ENCODE peak calls at places on chromosomes 16 and 17, in ten cellular contexts. K is NCI-H1092 treated with DMSO at 0.1 percent for 48 hours, O is iris pigment epithelial cell, S is GM23338, L is lower lobe of right lung, F is HT1080, W is smooth muscle cell of the brain vasculature, E is fibroblast of lung, C is neuronal stem cell, J is natural killer cell. A is an unnamed sample.

GRCh38 chr16:1920727-1921155 is 2.5 kb upstream of the HS3ST6 start:
- DNase-seq in W (no peak), C (peak), O (peak), L (no peak), S (peak), J (no peak), F (peak), K (no peak), E (no peak), A (peak)

GRCh38 chr16:89599451-89599858 is 14.0 kb upstream of the DPEP1 start:
- DNase-seq in E (no peak), W (no peak), F (peak), C (no peak), O (no peak), L (no peak), K (no peak), J (no peak), S (peak), A (peak)

GRCh38 chr16:89330177-89330856 is 112.8 kb downstream of the ZNF778 start:
- DNase-seq in F (peak), O (peak), S (peak), W (no peak), E (peak), J (no peak), L (peak), K (no peak), C (no peak), A (peak)

GRCh38 chr17:11535231-11535630 is 63.0 kb upstream of the DNAH9 start:
- DNase-seq in J (no peak), F (no peak), K (no peak), E (no peak), W (no peak), L (no peak), O (no peak), S (no peak), C (no peak), A (no peak)

GRCh38 chr16:50011707-50012106 is 13.3 kb upstream of the CNEP1R1 start:
- DNase-seq in S (no peak), K (no peak), C (no peak), F (no peak), E (no peak), W (no peak), J (no peak), L (no peak), O (peak), A (no peak)

GRCh38 chr17:51947160-51947559 is 211.4 kb downstream of the CA10 start:
- DNase-seq in K (peak), C (no peak), J (no peak), O (no peak), W (no peak), L (no peak), F (no peak), S (no peak), E (no peak), A (no peak)

GRCh38 chr16:31088459-31089183 is at the start of gene PRSS53:
- DNase-seq in W (no peak), K (peak), C (no peak), O (no peak), J (no peak), F (no peak), L (no peak), S (no peak), E (no peak), A (no peak)

GRCh38 chr16:83738926-83739503 is 68.8 kb upstream of the HSBP1 start:
- DNase-seq in L (no peak), W (no peak), K (no peak), C (no peak), O (peak), S (no peak), F (no peak), E (peak), J (no peak), A (no peak)

GRCh38 chr16:6549415-6549814 is 783.2 kb upstream of the RBFOX1 start:
- DNase-seq in S (no peak), L (no peak), E (no peak), J (no peak), K (no peak), C (no peak), F (no peak), W (no peak), O (no peak), A (no peak)

GRCh38 chr16:12386076-12386641 is 409.6 kb downstream of the SNX29 start:
- DNase-seq in S (peak), L (no peak), W (no peak), J (no peak), E (no peak), O (no peak), K (no peak), F (no peak), C (no peak), A (no peak)

GRCh38 chr16:30523768-30524574 is 2.4 kb downstream of the ZNF768 start:
- DNase-seq in K (no peak), S (no peak), J (no peak), F (no peak), W (no peak), L (no peak), E (no peak), O (peak), C (no peak), A (no peak)

GRCh38 chr16:1773703-1774455 is 945 bp upstream of the MRPS34 start:
- DNase-seq in L (no peak), F (no peak), C (no peak), E (peak), K (no peak), O (peak), J (no peak), W (no peak), S (no peak), A (no peak)

GRCh38 chr16:19696961-19697360 is 21.1 kb downstream of the KNOP1 start:
- DNase-seq in J (no peak), S (no peak), C (no peak), O (no peak), F (no peak), E (no peak), K (peak), L (no peak), W (no peak), A (no peak)

GRCh38 chr17:48627625-48628510 is 1.7 kb upstream of the HOXB9 start:
- DNase-seq in C (no peak), O (no peak), S (no peak), F (no peak), L (no peak), W (no peak), J (no peak), E (no peak), K (no peak), A (peak)

GRCh38 chr17:50953831-50954601 is 87.9 kb upstream of the TOB1 start:
- DNase-seq in L (peak), J (peak), F (no peak), C (no peak), O (peak), S (peak), E (peak), W (peak), K (no peak), A (peak)

GRCh38 chr16:20904507-20905079 is 4.0 kb downstream of the LYRM1 start:
- DNase-seq in F (peak), K (no peak), C (no peak), J (no peak), S (no peak), W (no peak), O (peak), E (peak), L (no peak), A (no peak)

GRCh38 chr17:73342057-73342522 is 30.3 kb upstream of the CDC42EP4 start:
- DNase-seq in L (peak), W (no peak), K (peak), C (peak), F (peak), O (peak), J (no peak), S (peak), E (peak), A (peak)

GRCh38 chr16:1817276-1817589 is 9.4 kb downstream of the HAGH start:
- DNase-seq in J (no peak), S (no peak), O (no peak), K (no peak), L (no peak), F (no peak), C (no peak), W (no peak), E (no peak), A (no peak)

GRCh38 chr17:51372345-51373004 is 112.1 kb downstream of the UTP18 start:
- DNase-seq in J (no peak), S (peak), F (peak), K (no peak), C (no peak), O (peak), E (peak), L (no peak), W (no peak), A (peak)

GRCh38 chr17:17226451-17227265 is 10.3 kb downstream of the FLCN start:
- DNase-seq in C (no peak), E (no peak), J (no peak), O (no peak), S (no peak), F (no peak), K (no peak), W (no peak), L (no peak), A (no peak)

GRCh38 chr17:38749222-38750043 is 1.3 kb upstream of the PCGF2 start:
- DNase-seq in C (peak), K (peak), F (peak), S (peak), L (peak), W (no peak), E (peak), J (no peak), O (peak), A (peak)

GRCh38 chr16:10579575-10579964 is 828 bp downstream of the EMP2 start:
- DNase-seq in C (peak), O (no peak), S (no peak), F (no peak), L (no peak), W (no peak), J (no peak), E (no peak), K (no peak), A (no peak)

GRCh38 chr17:74157366-74157765 is 46.1 kb upstream of the RPL38 start:
- DNase-seq in K (no peak), J (no peak), F (no peak), W (no peak), L (no peak), E (no peak), C (no peak), S (no peak), O (no peak), A (no peak)

GRCh38 chr17:80509311-80509710 is 32.9 kb upstream of the NPTX1 start:
- DNase-seq in C (no peak), J (no peak), W (no peak), S (no peak), F (no peak), L (no peak), K (no peak), E (no peak), O (no peak), A (no peak)

GRCh38 chr17:77508047-77508715 is 367.4 kb downstream of the SEC14L1 start:
- DNase-seq in L (no peak), W (no peak), O (peak), C (no peak), F (no peak), J (no peak), K (no peak), E (no peak), S (no peak), A (no peak)

GRCh38 chr17:16398270-16399267 is 16.8 kb upstream of the TRPV2 start:
- DNase-seq in K (no peak), E (no peak), L (no peak), S (no peak), O (no peak), W (no peak), C (no peak), F (peak), J (no peak), A (peak)

GRCh38 chr17:55601874-55602364 is 90.7 kb upstream of the SMIM36 start:
- DNase-seq in J (no peak), L (no peak), W (no peak), S (peak), F (peak), K (peak), C (peak), E (no peak), O (peak), A (peak)

GRCh38 chr16:54812229-54812628 is 118.4 kb upstream of the IRX5 start:
- DNase-seq in L (no peak), S (no peak), E (no peak), K (peak), W (no peak), J (no peak), O (no peak), C (no peak), F (no peak), A (no peak)

GRCh38 chr17:75504347-75505151 is 10.8 kb downstream of the CASKIN2 start:
- DNase-seq in W (no peak), F (no peak), O (no peak), J (peak), C (no peak), S (peak), L (peak), E (no peak), K (no peak), A (peak)

GRCh38 chr16:50879873-50880695 is 138.2 kb downstream of the CYLD start:
- DNase-seq in O (no peak), J (no peak), E (no peak), L (no peak), C (peak), F (peak), W (no peak), K (peak), S (peak), A (peak)